ENCODE peak calls at places on chromosomes 13 and 19, in nine cellular contexts. A is heart right ventricle, I is neural progenitor cell, U is esophagus muscularis mucosa, G is gastrocnemius medialis, L is tibial nerve, J is A673, D is A549, H is AG04450. R is an unnamed sample. For H3K9me3, the result is how much of the 10 kb centered on the place peaks cover.

GRCh38 chr13:25901460-25902376 is 150.1 kb downstream of the SHISA2 start:
- DNase-seq in A (no peak), I (no peak), U (no peak), G (no peak), L (no peak), J (peak), D (no peak), H (no peak), R (no peak)

GRCh38 chr13:42658019-42658418 is 84.1 kb downstream of the TNFSF11 start:
- DNase-seq in A (no peak), I (no peak), U (no peak), G (no peak), L (no peak), J (no peak), D (no peak), H (no peak), R (no peak)

GRCh38 chr13:85284349-85284748 is 514.9 kb downstream of the SLITRK6 start:
- DNase-seq in A (no peak), I (no peak), U (no peak), G (no peak), L (no peak), J (no peak), D (no peak), H (no peak), R (no peak)

GRCh38 chr19:32875428-32875827 is 5.9 kb upstream of the SLC7A9 start:
- DNase-seq in A (no peak), I (peak), U (no peak), G (no peak), L (no peak), J (no peak), D (no peak), H (no peak), R (no peak)

GRCh38 chr13:92187378-92187989 is 789.1 kb downstream of the GPC5 start:
- DNase-seq in A (no peak), I (peak), U (no peak), G (no peak), L (peak), J (peak), D (peak), H (no peak), R (no peak)

GRCh38 chr19:13881231-13881691 is 4.3 kb downstream of the NANOS3 start:
- DNase-seq in A (no peak), I (peak), U (no peak), G (no peak), L (no peak), J (no peak), D (no peak), H (no peak), R (no peak)

GRCh38 chr19:3398114-3398899 is 31.9 kb downstream of the NFIC start:
- DNase-seq in A (peak), I (peak), U (peak), G (peak), L (peak), J (no peak), D (no peak), H (no peak), R (peak)

GRCh38 chr13:99051768-99052455 is 74.0 kb upstream of the DOCK9 start:
- DNase-seq in A (no peak), I (no peak), U (no peak), G (no peak), L (no peak), J (no peak), D (no peak), H (no peak), R (no peak)

GRCh38 chr19:608155-609000 is 18.7 kb downstream of the HCN2 start:
- DNase-seq in A (no peak), I (no peak), U (no peak), G (no peak), L (no peak), J (no peak), D (no peak), H (no peak), R (no peak)

GRCh38 chr13:49641810-49642291 is 13.5 kb downstream of the ARL11 start:
- DNase-seq in A (no peak), I (no peak), U (no peak), G (peak), L (peak), J (no peak), D (no peak), H (peak), R (no peak)

GRCh38 chr13:104163866-104164630 is 1097.8 kb upstream of the SLC10A2 start:
- DNase-seq in A (no peak), I (no peak), U (no peak), G (no peak), L (no peak), J (no peak), D (no peak), H (no peak), R (no peak)

GRCh38 chr13:100478107-100478809 is 110.3 kb downstream of the GGACT start:
- DNase-seq in A (no peak), I (no peak), U (no peak), G (no peak), L (no peak), J (no peak), D (no peak), H (no peak), R (no peak)

GRCh38 chr13:43934273-43934672 is 54.6 kb downstream of the LACC1 start:
- DNase-seq in A (no peak), I (no peak), U (no peak), G (no peak), L (no peak), J (no peak), D (no peak), H (no peak), R (no peak)

GRCh38 chr13:20340136-20340758 is 108.1 kb upstream of the GJB6 start:
- DNase-seq in A (no peak), I (no peak), U (no peak), G (no peak), L (no peak), J (no peak), D (no peak), H (no peak), R (no peak)

DNA sequence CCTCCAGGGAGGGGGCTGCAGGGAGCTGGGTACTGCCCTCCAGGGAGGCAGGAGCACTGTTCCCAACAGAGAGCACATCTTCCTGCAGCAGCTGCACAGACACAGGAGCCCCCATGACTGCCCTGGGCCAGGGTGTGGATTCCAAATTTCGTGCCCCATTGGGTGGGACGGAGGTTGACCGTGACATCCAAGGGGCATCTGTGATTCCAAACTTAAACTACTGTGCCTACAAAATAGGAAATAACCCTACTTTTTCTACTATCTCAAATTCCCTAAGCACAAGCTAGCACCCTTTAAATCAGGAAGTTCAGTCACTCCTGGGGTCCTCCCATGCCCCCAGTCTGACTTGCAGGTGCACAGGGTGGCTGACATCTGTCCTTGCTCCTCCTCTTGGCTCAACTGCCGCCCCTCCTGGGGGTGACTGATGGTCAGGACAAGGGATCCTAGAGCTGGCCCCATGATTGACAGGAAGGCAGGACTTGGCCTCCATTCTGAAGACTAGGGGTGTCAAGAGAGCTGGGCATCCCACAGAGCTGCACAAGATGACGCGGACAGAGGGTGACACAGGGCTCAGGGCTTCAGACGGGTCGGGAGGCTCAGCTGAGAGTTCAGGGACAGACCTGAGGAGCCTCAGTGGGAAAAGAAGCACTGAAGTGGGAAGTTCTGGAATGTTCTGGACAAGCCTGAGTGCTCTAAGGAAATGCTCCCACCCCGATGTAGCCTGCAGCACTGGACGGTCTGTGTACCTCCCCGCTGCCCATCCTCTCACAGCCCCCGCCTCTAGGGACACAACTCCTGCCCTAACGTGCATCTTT is 7.8 kb upstream of the CEACAM5 start:
- DNase-seq in A (no peak), I (no peak), U (peak), G (no peak), L (no peak), J (no peak), D (no peak), H (no peak), R (no peak)
- H3K27ac ChIP-seq in A (no peak), I (no peak), U (no peak), G (no peak), L (no peak), J (peak), D (peak), H (no peak), R (no peak)

GRCh38 chr19:58182989-58183821 is at the start of gene ZNF274:
- DNase-seq in A (peak), I (peak), U (peak), G (peak), L (peak), J (peak), D (peak), H (peak), R (peak)
- H3K9me3 ChIP-seq in A (half or more), I (under half), U (half or more), G (under half), L (half or more), J (half or more), D (half or more), H (half or more), R (under half)

DNA sequence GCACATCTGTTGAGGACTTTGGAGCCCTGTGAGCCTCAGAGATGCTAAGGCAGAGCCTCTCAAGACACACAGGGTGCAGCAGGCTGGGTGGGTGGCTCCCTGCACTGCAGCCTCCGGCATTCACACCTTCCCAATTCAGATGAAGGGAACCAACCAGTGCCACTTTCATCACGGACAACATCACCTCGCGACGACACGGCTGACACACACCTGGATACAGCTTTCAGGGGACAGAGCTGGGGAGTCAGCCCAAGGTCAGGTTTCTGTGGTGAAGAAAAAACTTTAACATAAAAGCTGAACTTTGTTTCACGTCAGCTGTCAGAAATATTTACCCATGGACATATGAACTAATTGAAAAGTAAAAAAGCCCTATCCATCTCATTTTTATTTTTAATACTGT is 24.9 kb upstream of the ARHGEF7 start:
- DNase-seq in A (no peak), I (no peak), U (peak), G (no peak), L (no peak), J (no peak), D (no peak), H (no peak), R (no peak)
- H3K27ac ChIP-seq in A (no peak), I (no peak), U (no peak), G (no peak), L (no peak), J (no peak), D (no peak), H (no peak), R (no peak)

GRCh38 chr19:58183822-58184215 is 958 bp downstream of the ZNF274 start:
- DNase-seq in A (no peak), I (no peak), U (no peak), G (no peak), L (no peak), J (no peak), D (no peak), H (no peak), R (no peak)
- H3K9me3 ChIP-seq in A (half or more), I (under half), U (half or more), G (under half), L (half or more), J (half or more), D (half or more), H (half or more), R (half or more)

DNA sequence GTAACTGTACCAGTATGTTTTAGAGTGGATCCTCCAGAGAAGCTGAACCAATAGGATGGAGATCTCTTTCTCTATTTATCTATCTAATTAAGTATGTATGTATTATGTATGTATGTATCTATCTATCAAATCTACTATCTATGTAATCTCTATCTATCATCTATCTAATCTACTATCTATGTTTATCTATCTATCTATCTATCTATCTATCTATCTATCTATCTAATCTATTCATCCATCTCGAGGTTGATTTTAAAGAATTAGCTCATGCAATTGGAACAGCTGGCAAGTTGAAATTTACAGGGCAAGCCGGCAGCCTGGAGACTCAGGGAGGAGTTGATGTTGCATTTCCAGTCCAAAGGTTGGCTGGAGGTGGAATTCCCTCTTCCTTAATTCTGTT is 112.2 kb downstream of the URI1 start:
- DNase-seq in A (no peak), I (no peak), U (peak), G (no peak), L (no peak), J (no peak), D (no peak), H (no peak), R (no peak)
- H3K27ac ChIP-seq in A (no peak), I (no peak), U (no peak), G (no peak), L (no peak), J (no peak), D (no peak), H (no peak), R (no peak)

GRCh38 chr19:23554548-23554947 is 132.5 kb downstream of the ZNF675 start:
- DNase-seq in A (no peak), I (no peak), U (no peak), G (no peak), L (no peak), J (no peak), D (no peak), H (no peak), R (no peak)
- H3K9me3 ChIP-seq in A (under half), I (under half), U (under half), G (under half), L (under half), J (under half), D (under half), H (under half), R (under half)